ENCODE peak calls at places on chromosomes 6 and 20, in eight cellular contexts. One of them, this sample, is unnamed.

GRCh38 chr20:33656010-33656782 is 5.9 kb upstream of the C20orf144 start:
- DNase-seq in endothelial cell of umbilical vein: no peak
- DNase-seq in HepG2: no peak
- DNase-seq in adrenal gland: no peak
- DNase-seq in Peyer's patch: peak
- DNase-seq in heart left ventricle: no peak
- DNase-seq in gastrocnemius medialis: no peak
- DNase-seq in transverse colon: no peak
- DNase-seq in this sample: no peak

GRCh38 chr6:140636237-140636636 is 1261.8 kb upstream of the CITED2 start:
- DNase-seq in transverse colon: no peak
- DNase-seq in heart left ventricle: no peak
- DNase-seq in endothelial cell of umbilical vein: no peak
- DNase-seq in Peyer's patch: no peak
- DNase-seq in HepG2: no peak
- DNase-seq in gastrocnemius medialis: no peak
- DNase-seq in adrenal gland: no peak
- DNase-seq in this sample: no peak

GRCh38 chr6:116497089-116497676 is 14.3 kb upstream of the CALHM5 start:
- DNase-seq in transverse colon: no peak
- DNase-seq in gastrocnemius medialis: no peak
- DNase-seq in adrenal gland: no peak
- DNase-seq in HepG2: no peak
- DNase-seq in endothelial cell of umbilical vein: no peak
- DNase-seq in heart left ventricle: no peak
- DNase-seq in Peyer's patch: no peak
- DNase-seq in this sample: no peak

GRCh38 chr20:64222273-64222672 is 33.3 kb upstream of the PCMTD2 start:
- DNase-seq in Peyer's patch: no peak
- DNase-seq in HepG2: no peak
- DNase-seq in endothelial cell of umbilical vein: no peak
- DNase-seq in heart left ventricle: no peak
- DNase-seq in adrenal gland: no peak
- DNase-seq in gastrocnemius medialis: no peak
- DNase-seq in transverse colon: no peak
- DNase-seq in this sample: peak

GRCh38 chr20:45343867-45344721 is 4.1 kb downstream of the SDC4 start:
- DNase-seq in transverse colon: peak
- DNase-seq in heart left ventricle: peak
- DNase-seq in Peyer's patch: peak
- DNase-seq in gastrocnemius medialis: peak
- DNase-seq in adrenal gland: peak
- DNase-seq in endothelial cell of umbilical vein: peak
- DNase-seq in HepG2: peak
- DNase-seq in this sample: peak

GRCh38 chr6:158758941-158759479 is 60.2 kb downstream of the EZR start:
- DNase-seq in transverse colon: no peak
- DNase-seq in Peyer's patch: no peak
- DNase-seq in gastrocnemius medialis: no peak
- DNase-seq in endothelial cell of umbilical vein: no peak
- DNase-seq in heart left ventricle: no peak
- DNase-seq in HepG2: no peak
- DNase-seq in adrenal gland: no peak
- DNase-seq in this sample: no peak

GRCh38 chr6:28648878-28649375 is 123.2 kb downstream of the GPX5 start:
- DNase-seq in endothelial cell of umbilical vein: no peak
- DNase-seq in adrenal gland: no peak
- DNase-seq in HepG2: no peak
- DNase-seq in heart left ventricle: no peak
- DNase-seq in gastrocnemius medialis: no peak
- DNase-seq in Peyer's patch: no peak
- DNase-seq in transverse colon: no peak
- DNase-seq in this sample: no peak

GRCh38 chr20:42155586-42155985 is 537.4 kb upstream of the CHD6 start:
- DNase-seq in heart left ventricle: no peak
- DNase-seq in endothelial cell of umbilical vein: no peak
- DNase-seq in adrenal gland: no peak
- DNase-seq in transverse colon: no peak
- DNase-seq in HepG2: no peak
- DNase-seq in gastrocnemius medialis: no peak
- DNase-seq in Peyer's patch: no peak
- DNase-seq in this sample: no peak

GRCh38 chr6:149059557-149059956 is 258.0 kb upstream of the TAB2 start:
- DNase-seq in endothelial cell of umbilical vein: no peak
- DNase-seq in heart left ventricle: no peak
- DNase-seq in transverse colon: no peak
- DNase-seq in adrenal gland: no peak
- DNase-seq in HepG2: no peak
- DNase-seq in Peyer's patch: no peak
- DNase-seq in gastrocnemius medialis: no peak
- DNase-seq in this sample: no peak

GRCh38 chr6:32191696-32192607 is 491 bp downstream of the GPSM3 start:
- DNase-seq in Peyer's patch: no peak
- DNase-seq in HepG2: no peak
- DNase-seq in heart left ventricle: peak
- DNase-seq in gastrocnemius medialis: no peak
- DNase-seq in endothelial cell of umbilical vein: no peak
- DNase-seq in adrenal gland: no peak
- DNase-seq in transverse colon: no peak
- DNase-seq in this sample: peak

GRCh38 chr6:31775633-31776263 is 1.4 kb downstream of the VWA7 start:
- DNase-seq in heart left ventricle: no peak
- DNase-seq in HepG2: no peak
- DNase-seq in Peyer's patch: no peak
- DNase-seq in endothelial cell of umbilical vein: no peak
- DNase-seq in transverse colon: no peak
- DNase-seq in adrenal gland: no peak
- DNase-seq in gastrocnemius medialis: no peak
- DNase-seq in this sample: peak

GRCh38 chr20:17504898-17505663 is 26.1 kb downstream of the BFSP1 start:
- DNase-seq in Peyer's patch: peak
- DNase-seq in adrenal gland: peak
- DNase-seq in endothelial cell of umbilical vein: peak
- DNase-seq in HepG2: peak
- DNase-seq in heart left ventricle: peak
- DNase-seq in gastrocnemius medialis: no peak
- DNase-seq in transverse colon: peak
- DNase-seq in this sample: peak

GRCh38 chr6:10837009-10837691 is 1.2 kb downstream of the MAK start:
- DNase-seq in endothelial cell of umbilical vein: peak
- DNase-seq in adrenal gland: peak
- DNase-seq in HepG2: no peak
- DNase-seq in gastrocnemius medialis: peak
- DNase-seq in Peyer's patch: peak
- DNase-seq in transverse colon: peak
- DNase-seq in heart left ventricle: peak
- DNase-seq in this sample: peak

GRCh38 chr20:34546751-34547181 is 11.8 kb upstream of the MAP1LC3A start:
- DNase-seq in HepG2: no peak
- DNase-seq in adrenal gland: no peak
- DNase-seq in Peyer's patch: peak
- DNase-seq in transverse colon: peak
- DNase-seq in heart left ventricle: peak
- DNase-seq in endothelial cell of umbilical vein: no peak
- DNase-seq in gastrocnemius medialis: no peak
- DNase-seq in this sample: no peak

GRCh38 chr6:217048-217659 is 75.1 kb upstream of the DUSP22 start:
- DNase-seq in heart left ventricle: no peak
- DNase-seq in Peyer's patch: no peak
- DNase-seq in adrenal gland: no peak
- DNase-seq in gastrocnemius medialis: no peak
- DNase-seq in HepG2: peak
- DNase-seq in transverse colon: peak
- DNase-seq in endothelial cell of umbilical vein: no peak
- DNase-seq in this sample: no peak

GRCh38 chr6:116370717-116371383 is at the start of gene DSE:
- DNase-seq in adrenal gland: peak
- DNase-seq in Peyer's patch: peak
- DNase-seq in heart left ventricle: peak
- DNase-seq in HepG2: no peak
- DNase-seq in endothelial cell of umbilical vein: peak
- DNase-seq in gastrocnemius medialis: peak
- DNase-seq in transverse colon: peak
- DNase-seq in this sample: peak

GRCh38 chr6:15960740-15961629 is 167.9 kb upstream of the MYLIP start:
- DNase-seq in heart left ventricle: no peak
- DNase-seq in adrenal gland: no peak
- DNase-seq in Peyer's patch: no peak
- DNase-seq in transverse colon: no peak
- DNase-seq in endothelial cell of umbilical vein: no peak
- DNase-seq in HepG2: no peak
- DNase-seq in gastrocnemius medialis: no peak
- DNase-seq in this sample: no peak

GRCh38 chr20:11719153-11719552 is 198.5 kb upstream of the BTBD3 start:
- DNase-seq in HepG2: no peak
- DNase-seq in gastrocnemius medialis: no peak
- DNase-seq in Peyer's patch: no peak
- DNase-seq in endothelial cell of umbilical vein: no peak
- DNase-seq in heart left ventricle: no peak
- DNase-seq in transverse colon: no peak
- DNase-seq in adrenal gland: no peak
- DNase-seq in this sample: no peak

GRCh38 chr6:15389759-15390723 is 144.2 kb downstream of the JARID2 start:
- DNase-seq in transverse colon: no peak
- DNase-seq in adrenal gland: no peak
- DNase-seq in HepG2: peak
- DNase-seq in endothelial cell of umbilical vein: peak
- DNase-seq in Peyer's patch: no peak
- DNase-seq in gastrocnemius medialis: no peak
- DNase-seq in heart left ventricle: no peak
- DNase-seq in this sample: no peak

GRCh38 chr6:111417946-111418345 is 65.1 kb downstream of the REV3L start:
- DNase-seq in adrenal gland: no peak
- DNase-seq in gastrocnemius medialis: no peak
- DNase-seq in heart left ventricle: no peak
- DNase-seq in HepG2: no peak
- DNase-seq in endothelial cell of umbilical vein: no peak
- DNase-seq in transverse colon: no peak
- DNase-seq in Peyer's patch: no peak
- DNase-seq in this sample: no peak

GRCh38 chr6:38346291-38347079 is 293.2 kb downstream of the BTBD9 start:
- DNase-seq in adrenal gland: no peak
- DNase-seq in transverse colon: no peak
- DNase-seq in gastrocnemius medialis: no peak
- DNase-seq in Peyer's patch: no peak
- DNase-seq in HepG2: no peak
- DNase-seq in heart left ventricle: no peak
- DNase-seq in endothelial cell of umbilical vein: peak
- DNase-seq in this sample: no peak

DNA sequence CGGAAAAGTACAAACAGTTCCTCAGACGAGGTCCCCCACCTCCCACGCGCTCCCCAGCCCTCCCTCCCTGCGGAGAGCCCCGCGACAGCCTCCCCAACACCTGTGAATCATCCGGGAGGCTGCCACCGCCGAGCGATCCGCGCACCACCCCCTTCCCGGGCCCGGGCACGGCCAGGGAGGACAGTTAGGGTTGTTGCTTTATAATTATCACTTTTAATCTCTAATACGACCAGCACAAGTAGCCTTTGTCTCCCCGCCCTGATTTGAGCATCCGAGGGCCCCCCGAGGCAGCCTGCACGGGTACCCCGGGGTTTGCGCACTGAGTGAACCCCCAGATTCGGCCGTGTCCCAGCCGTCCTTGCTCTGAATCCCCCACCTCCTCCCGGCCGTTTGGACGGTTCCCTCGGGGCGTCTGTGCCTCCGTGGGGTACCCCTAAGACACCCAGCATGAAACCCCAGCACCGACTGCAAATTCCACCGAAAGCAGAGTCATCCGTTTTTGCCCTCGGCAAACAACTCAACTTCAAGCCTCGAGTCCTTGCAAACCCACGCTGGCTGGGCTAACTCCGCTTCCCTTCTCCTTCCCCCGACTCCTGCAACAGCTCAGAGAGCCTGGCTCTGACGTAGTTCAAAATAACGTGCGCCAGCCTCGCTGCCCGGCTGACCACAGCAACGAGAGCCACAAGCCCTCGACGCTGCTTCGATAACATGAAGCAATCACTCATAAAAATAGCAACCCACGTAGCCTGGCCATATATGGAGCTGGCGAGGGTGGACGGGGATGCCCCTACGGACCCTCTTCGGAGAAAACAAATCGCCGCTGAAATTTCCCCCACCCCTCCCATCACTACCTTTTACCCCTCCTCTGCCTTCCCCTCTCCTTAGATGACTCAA is 866 bp upstream of the SNAP25 start:
- DNase-seq in transverse colon: peak
- DNase-seq in adrenal gland: peak
- DNase-seq in HepG2: no peak
- DNase-seq in gastrocnemius medialis: no peak
- DNase-seq in Peyer's patch: no peak
- DNase-seq in endothelial cell of umbilical vein: peak
- DNase-seq in heart left ventricle: no peak
- DNase-seq in this sample: peak
- TF ChIP-seq POLR2A in transverse colon: no peak
- TF ChIP-seq POLR2A in adrenal gland: peak
- TF ChIP-seq POLR2A in HepG2: no peak
- TF ChIP-seq POLR2A in gastrocnemius medialis: no peak
- TF ChIP-seq POLR2A in Peyer's patch: no peak
- TF ChIP-seq POLR2A in endothelial cell of umbilical vein: no peak
- TF ChIP-seq POLR2A in heart left ventricle: no peak
- TF ChIP-seq POLR2A in this sample: no peak

GRCh38 chr6:166333172-166333995 is 9.0 kb downstream of the SFT2D1 start:
- DNase-seq in gastrocnemius medialis: no peak
- DNase-seq in HepG2: no peak
- DNase-seq in heart left ventricle: no peak
- DNase-seq in transverse colon: no peak
- DNase-seq in adrenal gland: no peak
- DNase-seq in Peyer's patch: no peak
- DNase-seq in endothelial cell of umbilical vein: no peak
- DNase-seq in this sample: no peak
- TF ChIP-seq POLR2A in gastrocnemius medialis: no peak
- TF ChIP-seq POLR2A in HepG2: no peak
- TF ChIP-seq POLR2A in heart left ventricle: no peak
- TF ChIP-seq POLR2A in transverse colon: no peak
- TF ChIP-seq POLR2A in adrenal gland: no peak
- TF ChIP-seq POLR2A in Peyer's patch: no peak
- TF ChIP-seq POLR2A in endothelial cell of umbilical vein: no peak
- TF ChIP-seq POLR2A in this sample: no peak

GRCh38 chr6:132818404-132819359 is 4.3 kb downstream of the RPS12 start:
- DNase-seq in Peyer's patch: no peak
- DNase-seq in transverse colon: no peak
- DNase-seq in heart left ventricle: no peak
- DNase-seq in HepG2: peak
- DNase-seq in gastrocnemius medialis: no peak
- DNase-seq in endothelial cell of umbilical vein: no peak
- DNase-seq in adrenal gland: no peak
- DNase-seq in this sample: no peak
- TF ChIP-seq POLR2A in Peyer's patch: no peak
- TF ChIP-seq POLR2A in transverse colon: no peak
- TF ChIP-seq POLR2A in heart left ventricle: no peak
- TF ChIP-seq POLR2A in HepG2: peak
- TF ChIP-seq POLR2A in gastrocnemius medialis: no peak
- TF ChIP-seq POLR2A in endothelial cell of umbilical vein: peak
- TF ChIP-seq POLR2A in adrenal gland: no peak
- TF ChIP-seq POLR2A in this sample: no peak

DNA sequence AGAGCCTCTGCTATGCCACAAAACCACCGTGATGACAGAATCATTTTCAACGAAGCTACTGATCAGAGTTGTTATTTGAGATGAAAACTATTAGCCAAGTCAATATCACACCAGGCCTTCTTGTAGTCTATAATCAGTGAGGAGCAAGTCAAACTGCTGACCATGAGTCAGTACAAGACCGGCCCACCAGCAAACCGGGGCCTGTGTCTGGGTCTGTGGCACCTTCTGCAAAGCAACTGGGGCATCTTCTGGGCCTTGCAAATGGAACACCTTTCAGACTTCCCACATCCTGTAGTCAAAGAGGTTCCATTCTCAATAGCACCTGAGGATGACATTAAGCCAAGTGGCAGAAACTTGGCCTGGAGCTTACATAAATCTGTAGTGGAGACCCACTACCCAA is 38.5 kb downstream of the CPXM1 start:
- DNase-seq in adrenal gland: no peak
- DNase-seq in transverse colon: no peak
- DNase-seq in HepG2: no peak
- DNase-seq in Peyer's patch: no peak
- DNase-seq in endothelial cell of umbilical vein: no peak
- DNase-seq in heart left ventricle: no peak
- DNase-seq in gastrocnemius medialis: no peak
- DNase-seq in this sample: no peak
- TF ChIP-seq POLR2A in adrenal gland: no peak
- TF ChIP-seq POLR2A in transverse colon: no peak
- TF ChIP-seq POLR2A in HepG2: no peak
- TF ChIP-seq POLR2A in Peyer's patch: no peak
- TF ChIP-seq POLR2A in endothelial cell of umbilical vein: no peak
- TF ChIP-seq POLR2A in heart left ventricle: no peak
- TF ChIP-seq POLR2A in gastrocnemius medialis: no peak
- TF ChIP-seq POLR2A in this sample: no peak